ENCODE peak calls at places on chromosomes 3 and 15, in four cellular contexts. E is Panc1, N is fibroblast of the aortic adventitia, Z is stomach. J is an unnamed sample.
A peak's percentile ranks its signal among the peaks of the same experiment; 100 is the strongest.

GRCh38 chr3:169022457-169022856 is 641.1 kb downstream of the MECOM start:
- DNase-seq in E (no peak), N (peak; percentile 57), Z (no peak), J (no peak)

GRCh38 chr15:89496155-89497098 is at the start of gene RHCG:
- DNase-seq in E (no peak), N (peak; percentile 25), Z (no peak), J (no peak)

GRCh38 chr15:68637755-68638405 is 59.1 kb downstream of the CORO2B start:
- DNase-seq in E (no peak), N (peak; percentile 93), Z (peak; percentile 38), J (no peak)

GRCh38 chr15:24943361-24943760 is 11.4 kb upstream of the SNRPN start:
- DNase-seq in E (no peak), N (no peak), Z (no peak), J (no peak)

GRCh38 chr3:128301186-128302023 is 148.1 kb downstream of the EEFSEC start:
- DNase-seq in E (no peak), N (no peak), Z (peak; percentile 4), J (no peak)

GRCh38 chr3:168951884-168952283 is 711.6 kb downstream of the MECOM start:
- DNase-seq in E (no peak), N (no peak), Z (no peak), J (no peak)

GRCh38 chr3:16741890-16742289 is 136.7 kb upstream of the DAZL start:
- DNase-seq in E (no peak), N (no peak), Z (no peak), J (peak; percentile 5)

GRCh38 chr15:79844221-79844620 is 52.6 kb downstream of the MTHFS start:
- DNase-seq in E (no peak), N (no peak), Z (no peak), J (no peak)

GRCh38 chr3:51501833-51502561 is 2.2 kb upstream of the DCAF1 start:
- DNase-seq in E (peak; percentile 65), N (peak; percentile 82), Z (peak; percentile 83), J (peak; percentile 71)

GRCh38 chr15:52161406-52161966 is 29.7 kb downstream of the GNB5 start:
- DNase-seq in E (no peak), N (no peak), Z (no peak), J (no peak)

GRCh38 chr3:47250309-47251060 is 32.1 kb downstream of the KIF9 start:
- DNase-seq in E (no peak), N (peak; percentile 34), Z (peak; percentile 49), J (no peak)

GRCh38 chr15:52529289-52529929 is 729 bp upstream of the MYO5A start:
- DNase-seq in E (no peak), N (no peak), Z (no peak), J (no peak)

GRCh38 chr3:137770821-137771399 is 6.8 kb downstream of the SOX14 start:
- DNase-seq in E (no peak), N (no peak), Z (no peak), J (no peak)

GRCh38 chr3:141486735-141487418 is at the start of gene RASA2:
- DNase-seq in E (no peak), N (peak; percentile 93), Z (peak; percentile 73), J (peak; percentile 71)

GRCh38 chr3:152754303-152754702 is 80.6 kb upstream of the P2RY1 start:
- DNase-seq in E (no peak), N (no peak), Z (no peak), J (no peak)

GRCh38 chr15:95284933-95285401 is 1045.5 kb upstream of the NR2F2 start:
- DNase-seq in E (no peak), N (peak; percentile 68), Z (no peak), J (no peak)

GRCh38 chr3:100062665-100063064 is 51.6 kb downstream of the FILIP1L start:
- DNase-seq in E (no peak), N (no peak), Z (no peak), J (no peak)

GRCh38 chr3:130395916-130396315 is 50.4 kb downstream of the COL6A5 start:
- DNase-seq in E (peak; percentile 41), N (no peak), Z (no peak), J (no peak)

GRCh38 chr3:182739619-182740018 is 53.7 kb upstream of the ATP11B start:
- DNase-seq in E (no peak), N (peak; percentile 46), Z (no peak), J (no peak)

GRCh38 chr3:32557640-32558352 is 12.9 kb downstream of the DYNC1LI1 start:
- DNase-seq in E (no peak), N (no peak), Z (no peak), J (no peak)

GRCh38 chr15:88704791-88705768 is 66.3 kb downstream of the ISG20 start:
- DNase-seq in E (no peak), N (peak; percentile 43), Z (peak; percentile 41), J (no peak)

GRCh38 chr3:119297169-119297568 is 3.0 kb downstream of the ARHGAP31 start:
- DNase-seq in E (no peak), N (peak; percentile 59), Z (no peak), J (no peak)

GRCh38 chr3:156459434-156459833 is 95.5 kb downstream of the SSR3 start:
- DNase-seq in E (no peak), N (peak; percentile 31), Z (no peak), J (no peak)

GRCh38 chr15:69395460-69395859 is 18.7 kb upstream of the KIF23 start:
- DNase-seq in E (no peak), N (no peak), Z (no peak), J (no peak)

GRCh38 chr3:116512931-116513330 is 67.6 kb upstream of the LSAMP start:
- DNase-seq in E (no peak), N (no peak), Z (no peak), J (no peak)

GRCh38 chr15:40256642-40257235 is 17.9 kb downstream of the PAK6 start:
- DNase-seq in E (no peak), N (no peak), Z (no peak), J (no peak)

GRCh38 chr15:91939432-91939831 is 85.9 kb downstream of the SLCO3A1 start:
- DNase-seq in E (no peak), N (no peak), Z (no peak), J (no peak)

GRCh38 chr3:77001071-77001470 is 38.8 kb upstream of the ROBO2 start:
- DNase-seq in E (no peak), N (no peak), Z (no peak), J (no peak)

GRCh38 chr3:33440328-33440577 is at the start of gene UBP1:
- DNase-seq in E (no peak), N (no peak), Z (peak; percentile 100), J (no peak)

GRCh38 chr3:120526011-120526870 is 69.9 kb upstream of the NDUFB4 start:
- DNase-seq in E (no peak), N (no peak), Z (no peak), J (no peak)

GRCh38 chr15:78177447-78177873 is 28.3 kb downstream of the IDH3A start:
- DNase-seq in E (peak; percentile 25), N (peak; percentile 10), Z (peak; percentile 42), J (no peak)

GRCh38 chr3:71690222-71690821 is 34.9 kb downstream of the EIF4E3 start:
- DNase-seq in E (no peak), N (peak; percentile 69), Z (no peak), J (no peak)

GRCh38 chr3:69226071-69226470 is 103.7 kb upstream of the LMOD3 start:
- DNase-seq in E (no peak), N (no peak), Z (no peak), J (no peak)

GRCh38 chr3:153284282-153284938 is 122.4 kb downstream of the RAP2B start:
- DNase-seq in E (no peak), N (peak; percentile 97), Z (no peak), J (peak; percentile 25)

GRCh38 chr15:35479423-35479822 is 66.5 kb downstream of the DPH6 start:
- DNase-seq in E (no peak), N (no peak), Z (no peak), J (no peak)

GRCh38 chr15:70526221-70526973 is 237.0 kb downstream of the UACA start:
- DNase-seq in E (no peak), N (peak; percentile 13), Z (no peak), J (no peak)

GRCh38 chr3:143736205-143736604 is 112.1 kb downstream of the SLC9A9 start:
- DNase-seq in E (no peak), N (no peak), Z (no peak), J (no peak)

GRCh38 chr15:68428431-68428940 is 3.5 kb downstream of the ITGA11 start:
- DNase-seq in E (no peak), N (no peak), Z (no peak), J (no peak)

GRCh38 chr3:140370686-140371085 is 307.2 kb upstream of the TRIM42 start:
- DNase-seq in E (no peak), N (no peak), Z (no peak), J (no peak)